ENCODE peak calls at places on chromosomes 13 and 19, in six cellular contexts. F is NB4, E is HepG2, T is A549, D is K562, B is GM12878. W is an unnamed sample.

GRCh38 chr19:7063339-7063738 is 4.9 kb upstream of the MBD3L3 start:
- DNase-seq in F (no peak), E (no peak), T (no peak), D (no peak), B (no peak), W (no peak)

GRCh38 chr13:27878274-27878673 is 41.5 kb upstream of the PDX1 start:
- DNase-seq in F (no peak), E (no peak), T (no peak), D (no peak), B (no peak), W (no peak)

GRCh38 chr13:29593605-29594297 is 1.7 kb downstream of the SLC7A1 start:
- DNase-seq in F (no peak), E (no peak), T (no peak), D (no peak), B (no peak), W (no peak)

GRCh38 chr19:48330012-48330681 is 4.8 kb downstream of the EMP3 start:
- DNase-seq in F (peak), E (no peak), T (no peak), D (no peak), B (peak), W (peak)

GRCh38 chr13:111005808-111006494 is 91.1 kb upstream of the ANKRD10 start:
- DNase-seq in F (no peak), E (no peak), T (no peak), D (no peak), B (no peak), W (peak)

GRCh38 chr19:30338878-30339623 is 33.1 kb upstream of the ZNF536 start:
- DNase-seq in F (no peak), E (no peak), T (no peak), D (no peak), B (no peak), W (no peak)

GRCh38 chr13:101150998-101151397 is 265.3 kb downstream of the NALCN start:
- DNase-seq in F (no peak), E (no peak), T (no peak), D (no peak), B (no peak), W (peak)

GRCh38 chr19:17797397-17798201 is 2.7 kb downstream of the B3GNT3 start:
- DNase-seq in F (no peak), E (peak), T (peak), D (no peak), B (no peak), W (no peak)

GRCh38 chr19:47729799-47730520 is 15.4 kb upstream of the NOP53 start:
- DNase-seq in F (peak), E (peak), T (peak), D (peak), B (no peak), W (peak)

GRCh38 chr13:75635621-75636338 is at the start of gene LMO7:
- DNase-seq in F (peak), E (peak), T (peak), D (peak), B (no peak), W (peak)

GRCh38 chr19:2848625-2849024 is 7.3 kb downstream of the ZNF555 start:
- DNase-seq in F (no peak), E (no peak), T (no peak), D (no peak), B (no peak), W (no peak)

GRCh38 chr19:15292847-15293582 is 39.3 kb downstream of the BRD4 start:
- DNase-seq in F (no peak), E (no peak), T (no peak), D (no peak), B (no peak), W (peak)

GRCh38 chr13:114058051-114058867 is 74.2 kb downstream of the RASA3 start:
- DNase-seq in F (no peak), E (no peak), T (no peak), D (no peak), B (no peak), W (peak)

GRCh38 chr13:39688699-39689405 is 33.4 kb downstream of the COG6 start:
- DNase-seq in F (peak), E (no peak), T (no peak), D (no peak), B (peak), W (no peak)

GRCh38 chr13:91272235-91272777 is 75.2 kb upstream of the MIR17HG start:
- DNase-seq in F (no peak), E (no peak), T (no peak), D (no peak), B (no peak), W (no peak)

GRCh38 chr13:91277013-91277676 is 70.3 kb upstream of the MIR17HG start:
- DNase-seq in F (no peak), E (no peak), T (no peak), D (no peak), B (no peak), W (no peak)

GRCh38 chr13:91270031-91270430 is 77.5 kb upstream of the MIR17HG start:
- DNase-seq in F (no peak), E (no peak), T (no peak), D (no peak), B (no peak), W (peak)

GRCh38 chr13:91269237-91269636 is 78.2 kb upstream of the MIR17HG start:
- DNase-seq in F (no peak), E (no peak), T (no peak), D (no peak), B (no peak), W (no peak)

DNA sequence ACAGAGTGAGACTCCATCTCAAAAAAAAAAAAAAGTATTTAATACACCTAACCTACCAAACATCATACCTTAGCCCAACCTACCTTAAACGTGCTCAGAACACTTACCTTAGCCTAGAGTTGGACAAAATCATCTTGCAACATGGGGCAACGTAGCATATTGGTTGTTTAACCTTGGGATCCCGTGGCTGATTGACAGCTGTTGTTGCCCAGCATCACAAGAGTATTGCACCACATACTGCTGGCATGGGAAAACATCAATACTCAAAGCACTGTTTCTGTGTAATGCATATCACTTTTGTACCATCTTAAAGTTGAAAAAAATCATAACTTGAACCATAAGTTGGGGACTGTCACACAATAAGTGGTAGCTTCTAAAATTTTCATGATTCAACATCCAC is 73.8 kb upstream of the MIR17HG start:
- DNase-seq in F (no peak), E (no peak), T (no peak), D (no peak), B (no peak), W (no peak)
- H3K4me3 ChIP-seq in F (no peak), E (no peak), T (no peak), D (no peak), B (no peak), W (no peak)

DNA sequence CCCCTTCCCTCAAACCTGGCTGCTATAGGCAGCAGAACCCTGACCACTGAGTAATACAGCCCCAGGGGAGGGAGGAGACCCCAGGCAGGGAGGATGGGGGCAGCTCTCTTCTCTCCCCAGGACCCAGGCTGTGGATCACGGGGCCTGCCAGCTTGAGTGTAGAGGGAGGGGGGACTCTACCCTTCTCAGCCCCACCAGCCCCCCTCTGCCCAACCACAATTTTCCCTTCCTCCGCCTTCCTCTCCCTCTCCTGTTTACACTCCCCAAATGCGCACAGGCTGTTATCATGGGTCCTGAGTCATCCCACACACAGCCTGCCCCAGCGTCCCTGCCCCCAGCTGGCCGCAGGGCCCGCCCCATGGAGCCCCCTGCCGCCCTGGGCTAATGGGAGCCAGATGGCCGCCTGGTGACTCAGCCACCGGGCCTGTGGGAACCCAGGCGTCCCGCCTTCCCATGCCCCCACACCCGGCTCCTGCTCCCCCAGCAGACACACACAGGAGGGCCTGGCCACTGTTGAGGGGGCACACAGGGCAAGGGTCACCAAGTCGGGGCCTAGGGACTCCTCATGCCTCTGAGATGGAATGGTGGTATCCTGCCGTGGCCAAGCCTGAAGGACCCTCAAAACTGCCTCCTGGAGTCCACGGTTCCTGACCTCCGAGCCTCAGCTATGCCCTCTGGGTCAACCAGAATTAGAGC is 13.6 kb downstream of the CCDC97 start:
- DNase-seq in F (peak), E (peak), T (peak), D (peak), B (no peak), W (peak)
- TF ChIP-seq MAX in F (no peak), E (peak), T (peak), D (peak), B (no peak), W (peak)

DNA sequence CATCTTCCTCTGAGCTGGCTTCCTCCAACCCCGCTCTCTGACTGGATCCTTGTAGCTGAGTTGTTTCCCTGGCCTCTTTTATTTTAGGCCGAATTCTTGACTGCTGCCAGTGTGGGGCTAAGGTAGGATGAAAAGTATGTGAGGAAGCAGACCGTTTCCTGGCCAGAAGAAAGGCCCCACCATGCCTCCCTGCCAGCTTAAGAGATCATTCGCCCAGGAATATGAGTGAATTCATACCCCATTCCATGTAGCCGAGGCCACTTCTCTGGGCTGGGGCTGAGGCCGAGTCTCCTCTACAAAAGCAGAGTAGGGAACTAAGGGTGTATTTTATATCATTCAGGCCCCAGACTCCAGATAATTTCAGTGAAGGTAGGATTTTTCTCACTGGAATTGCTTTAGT is 32.3 kb downstream of the NFIX start:
- DNase-seq in F (no peak), E (no peak), T (no peak), D (no peak), B (no peak), W (peak)
- TF ChIP-seq MYC in F (no peak), E (no peak), T (no peak), D (no peak), B (no peak), W (no peak)

DNA sequence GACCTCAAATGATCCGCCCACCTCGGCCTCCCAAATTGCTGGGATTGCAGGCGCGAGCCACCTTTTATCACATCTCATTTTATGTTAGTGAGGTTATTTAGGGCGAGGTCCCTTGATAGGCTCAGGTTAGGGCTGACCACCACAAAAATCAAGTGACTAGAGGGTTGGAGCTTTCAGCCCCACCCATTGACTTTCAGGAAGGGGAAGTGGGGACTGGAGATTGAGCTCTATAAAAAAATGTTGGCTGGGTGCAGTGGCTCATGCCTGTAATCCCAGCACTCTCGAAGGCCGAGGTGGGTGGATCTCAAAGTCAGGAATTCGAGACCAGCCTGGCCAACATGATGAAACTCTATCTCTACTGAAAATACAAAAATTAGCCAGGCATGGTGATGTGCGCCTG is 20.1 kb downstream of the FPR3 start:
- DNase-seq in F (peak), E (no peak), T (no peak), D (no peak), B (no peak), W (no peak)
- H3K4me3 ChIP-seq in F (no peak), E (no peak), T (no peak), D (no peak), B (no peak), W (no peak)